ENCODE peak calls at places on chromosomes 13 and 19, in four cellular contexts. One of them, this sample, is unnamed.

GRCh38 chr19:35046461-35046860 is 4.9 kb downstream of the HPN start:
- DNase-seq in foreskin fibroblast: no peak
- DNase-seq in Calu3: no peak
- DNase-seq in HCT116: no peak
- DNase-seq in this sample: no peak

GRCh38 chr13:83987394-83987793 is 105.1 kb upstream of the SLITRK1 start:
- DNase-seq in Calu3: no peak
- DNase-seq in HCT116: no peak
- DNase-seq in foreskin fibroblast: no peak
- DNase-seq in this sample: no peak

GRCh38 chr13:21013682-21014038 is 47.7 kb downstream of the LATS2 start:
- DNase-seq in foreskin fibroblast: no peak
- DNase-seq in Calu3: no peak
- DNase-seq in HCT116: no peak
- DNase-seq in this sample: no peak

GRCh38 chr13:94716016-94716415 is 3.7 kb upstream of the SOX21 start:
- DNase-seq in Calu3: no peak
- DNase-seq in foreskin fibroblast: no peak
- DNase-seq in HCT116: no peak
- DNase-seq in this sample: no peak

GRCh38 chr13:79782541-79783216 is 301.7 kb downstream of the NDFIP2 start:
- DNase-seq in HCT116: no peak
- DNase-seq in foreskin fibroblast: peak
- DNase-seq in Calu3: peak
- DNase-seq in this sample: peak

GRCh38 chr13:50526771-50527567 is 316.5 kb downstream of the DLEU7 start:
- DNase-seq in foreskin fibroblast: no peak
- DNase-seq in HCT116: no peak
- DNase-seq in Calu3: no peak
- DNase-seq in this sample: no peak

GRCh38 chr13:54162069-54162468 is 1133.5 kb downstream of the OLFM4 start:
- DNase-seq in HCT116: no peak
- DNase-seq in Calu3: no peak
- DNase-seq in foreskin fibroblast: no peak
- DNase-seq in this sample: no peak

GRCh38 chr13:98576963-98577822 is at the start of gene STK24:
- DNase-seq in Calu3: peak
- DNase-seq in foreskin fibroblast: peak
- DNase-seq in HCT116: no peak
- DNase-seq in this sample: peak

GRCh38 chr19:50877338-50877737 is 4.1 kb downstream of the KLK2 start:
- DNase-seq in HCT116: no peak
- DNase-seq in foreskin fibroblast: no peak
- DNase-seq in Calu3: no peak
- DNase-seq in this sample: no peak

GRCh38 chr13:74978596-74978995 is 503.4 kb downstream of the TBC1D4 start:
- DNase-seq in HCT116: no peak
- DNase-seq in Calu3: no peak
- DNase-seq in foreskin fibroblast: peak
- DNase-seq in this sample: no peak

GRCh38 chr19:21568816-21569496 is 63.6 kb downstream of the ZNF429 start:
- DNase-seq in Calu3: no peak
- DNase-seq in HCT116: no peak
- DNase-seq in foreskin fibroblast: peak
- DNase-seq in this sample: peak

GRCh38 chr19:45428385-45429231 is 4.9 kb upstream of the ERCC1 start:
- DNase-seq in foreskin fibroblast: peak
- DNase-seq in HCT116: no peak
- DNase-seq in Calu3: peak
- DNase-seq in this sample: peak

GRCh38 chr19:48569814-48570213 is 17.8 kb downstream of the SULT2B1 start:
- DNase-seq in Calu3: no peak
- DNase-seq in HCT116: no peak
- DNase-seq in foreskin fibroblast: peak
- DNase-seq in this sample: peak

GRCh38 chr19:29860492-29860891 is 48.7 kb downstream of the CCNE1 start:
- DNase-seq in Calu3: no peak
- DNase-seq in HCT116: peak
- DNase-seq in foreskin fibroblast: no peak
- DNase-seq in this sample: no peak

GRCh38 chr13:110826861-110827672 is 87.8 kb downstream of the ANKRD10 start:
- DNase-seq in HCT116: no peak
- DNase-seq in foreskin fibroblast: no peak
- DNase-seq in Calu3: no peak
- DNase-seq in this sample: no peak

GRCh38 chr19:46728208-46728607 is 11.3 kb upstream of the PRKD2 start:
- DNase-seq in foreskin fibroblast: no peak
- DNase-seq in Calu3: no peak
- DNase-seq in HCT116: no peak
- DNase-seq in this sample: no peak

GRCh38 chr13:41520016-41520698 is 62.8 kb downstream of the RGCC start:
- DNase-seq in HCT116: no peak
- DNase-seq in Calu3: no peak
- DNase-seq in foreskin fibroblast: peak
- DNase-seq in this sample: no peak

GRCh38 chr19:722553-723101 is 13.9 kb downstream of the PALM start:
- DNase-seq in Calu3: no peak
- DNase-seq in HCT116: no peak
- DNase-seq in foreskin fibroblast: no peak
- DNase-seq in this sample: peak

GRCh38 chr13:40366119-40366518 is 300.3 kb downstream of the FOXO1 start:
- DNase-seq in HCT116: no peak
- DNase-seq in foreskin fibroblast: no peak
- DNase-seq in Calu3: no peak
- DNase-seq in this sample: no peak

GRCh38 chr13:110337287-110337686 is 30.2 kb downstream of the COL4A2 start:
- DNase-seq in HCT116: no peak
- DNase-seq in Calu3: no peak
- DNase-seq in foreskin fibroblast: no peak
- DNase-seq in this sample: no peak

GRCh38 chr13:76884167-76884566 is 2.0 kb downstream of the KCTD12 start:
- DNase-seq in HCT116: no peak
- DNase-seq in Calu3: peak
- DNase-seq in foreskin fibroblast: peak
- DNase-seq in this sample: peak

GRCh38 chr13:92804926-92805325 is 421.7 kb upstream of the GPC6 start:
- DNase-seq in Calu3: no peak
- DNase-seq in HCT116: no peak
- DNase-seq in foreskin fibroblast: peak
- DNase-seq in this sample: no peak

GRCh38 chr13:36981156-36981743 is 17.9 kb downstream of the ALG5 start:
- DNase-seq in HCT116: no peak
- DNase-seq in foreskin fibroblast: peak
- DNase-seq in Calu3: no peak
- DNase-seq in this sample: peak

GRCh38 chr19:49849433-49850220 is 1.3 kb upstream of the PTOV1 start:
- DNase-seq in Calu3: no peak
- DNase-seq in foreskin fibroblast: no peak
- DNase-seq in HCT116: no peak
- DNase-seq in this sample: no peak

GRCh38 chr13:67763316-67763715 is 533.2 kb upstream of the PCDH9 start:
- DNase-seq in Calu3: no peak
- DNase-seq in HCT116: no peak
- DNase-seq in foreskin fibroblast: no peak
- DNase-seq in this sample: no peak

GRCh38 chr19:35031072-35031881 is 1.0 kb downstream of the SCN1B start:
- DNase-seq in Calu3: no peak
- DNase-seq in foreskin fibroblast: peak
- DNase-seq in HCT116: no peak
- DNase-seq in this sample: peak

GRCh38 chr13:60679928-60680693 is 283.1 kb downstream of the TDRD3 start:
- DNase-seq in Calu3: no peak
- DNase-seq in HCT116: no peak
- DNase-seq in foreskin fibroblast: no peak
- DNase-seq in this sample: peak

GRCh38 chr19:38513762-38514167 is 80.3 kb downstream of the RYR1 start:
- DNase-seq in HCT116: no peak
- DNase-seq in foreskin fibroblast: no peak
- DNase-seq in Calu3: no peak
- DNase-seq in this sample: no peak

GRCh38 chr13:80840313-80840976 is 499.5 kb upstream of the SPRY2 start:
- DNase-seq in Calu3: no peak
- DNase-seq in foreskin fibroblast: peak
- DNase-seq in HCT116: no peak
- DNase-seq in this sample: peak

GRCh38 chr19:18211683-18212082 is 7.8 kb upstream of the RAB3A start:
- DNase-seq in foreskin fibroblast: no peak
- DNase-seq in HCT116: no peak
- DNase-seq in Calu3: no peak
- DNase-seq in this sample: no peak

GRCh38 chr19:18205180-18205915 is 1.5 kb upstream of the RAB3A start:
- DNase-seq in foreskin fibroblast: peak
- DNase-seq in Calu3: peak
- DNase-seq in HCT116: no peak
- DNase-seq in this sample: peak

GRCh38 chr19:18206018-18206417 is 2.2 kb upstream of the RAB3A start:
- DNase-seq in HCT116: no peak
- DNase-seq in Calu3: no peak
- DNase-seq in foreskin fibroblast: no peak
- DNase-seq in this sample: no peak

GRCh38 chr19:18204394-18205179 is 745 bp upstream of the RAB3A start:
- DNase-seq in foreskin fibroblast: no peak
- DNase-seq in HCT116: no peak
- DNase-seq in Calu3: peak
- DNase-seq in this sample: no peak

DNA sequence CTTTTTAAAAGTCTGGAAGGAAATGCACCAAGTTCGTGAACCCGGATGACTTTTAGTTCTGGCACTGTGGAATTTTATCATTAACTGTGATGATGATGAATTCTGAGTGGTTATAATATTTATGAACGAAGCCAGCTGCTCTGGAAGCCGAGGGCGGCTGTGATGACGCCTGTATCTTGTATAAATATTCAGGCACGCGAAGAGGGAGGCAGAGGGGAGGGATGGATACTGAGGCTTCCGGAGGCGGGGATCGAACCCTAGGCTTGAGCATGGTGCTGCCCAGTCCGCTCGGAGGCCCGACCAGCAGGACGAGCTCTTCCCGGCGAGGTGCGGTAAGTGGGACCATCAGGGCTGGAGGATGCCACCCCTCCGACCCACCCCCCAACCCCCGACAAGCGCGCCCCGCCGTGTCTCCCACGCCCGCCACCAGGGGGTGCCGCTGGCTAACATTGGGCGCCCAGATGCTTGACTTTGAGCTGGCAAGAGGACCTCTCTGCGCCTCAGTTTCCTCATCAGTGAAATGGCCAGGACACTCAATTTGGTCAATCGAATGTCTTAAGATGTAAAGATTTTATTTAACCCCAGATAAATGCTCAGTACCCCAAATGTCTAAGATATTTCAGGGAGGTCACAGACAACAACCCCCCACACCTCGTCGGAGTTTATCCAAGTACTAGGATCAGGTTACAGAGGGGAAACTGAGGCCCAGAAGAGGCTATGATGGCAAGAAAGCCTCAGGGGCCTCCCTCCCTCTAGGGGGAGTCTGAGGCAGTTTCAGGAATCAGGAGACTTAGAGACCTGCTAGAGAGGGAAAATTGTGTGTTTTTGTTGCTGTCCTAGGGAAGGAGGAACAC is 4.5 kb upstream of the RAB3A start:
- DNase-seq in foreskin fibroblast: peak
- DNase-seq in Calu3: peak
- DNase-seq in HCT116: no peak
- DNase-seq in this sample: peak
- TF ChIP-seq CTCF in foreskin fibroblast: peak
- TF ChIP-seq CTCF in Calu3: peak
- TF ChIP-seq CTCF in HCT116: peak
- TF ChIP-seq CTCF in this sample: peak

GRCh38 chr19:10074153-10074552 is 12.0 kb upstream of the SHFL start:
- DNase-seq in HCT116: peak
- DNase-seq in Calu3: peak
- DNase-seq in foreskin fibroblast: peak
- DNase-seq in this sample: peak
- TF ChIP-seq CTCF in HCT116: peak
- TF ChIP-seq CTCF in Calu3: peak
- TF ChIP-seq CTCF in foreskin fibroblast: peak
- TF ChIP-seq CTCF in this sample: peak

DNA sequence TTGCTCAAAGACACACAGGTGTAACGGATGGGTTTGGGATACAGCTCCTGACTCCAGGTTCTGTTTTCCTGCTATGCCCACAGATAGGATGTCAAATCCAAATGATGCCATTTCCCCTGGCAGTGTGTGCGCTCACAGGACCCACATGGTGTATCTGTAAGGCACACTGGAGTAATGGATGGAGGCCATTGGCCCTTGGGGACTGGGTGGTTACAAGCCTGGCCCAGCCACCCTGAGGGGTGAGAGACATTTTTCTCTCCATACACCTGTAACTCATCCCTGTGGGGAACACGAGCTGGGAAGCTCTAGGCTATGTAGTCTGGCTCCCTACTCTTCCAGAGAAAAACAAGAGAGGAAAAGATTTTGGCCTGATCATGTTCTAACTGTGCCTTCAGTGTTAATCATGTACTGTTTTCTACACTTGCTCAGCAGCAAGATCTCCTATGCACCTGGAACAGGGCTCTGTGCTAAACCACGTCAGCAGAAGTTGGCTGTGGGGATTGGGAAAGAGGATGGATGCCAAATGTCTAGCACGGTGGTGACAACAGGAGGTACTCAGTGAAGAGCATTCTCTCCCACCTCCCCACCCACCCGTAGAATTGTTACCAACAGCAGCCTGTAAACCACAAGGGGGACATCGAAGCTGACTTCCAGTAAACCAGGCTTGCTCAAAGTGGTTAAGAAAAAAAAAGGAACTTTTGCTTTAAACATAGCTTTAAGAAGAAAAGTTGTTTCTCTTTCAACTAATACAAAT is 237.0 kb downstream of the LACC1 start:
- DNase-seq in Calu3: no peak
- DNase-seq in foreskin fibroblast: peak
- DNase-seq in HCT116: no peak
- DNase-seq in this sample: peak
- TF ChIP-seq CTCF in Calu3: no peak
- TF ChIP-seq CTCF in foreskin fibroblast: no peak
- TF ChIP-seq CTCF in HCT116: no peak
- TF ChIP-seq CTCF in this sample: peak

GRCh38 chr19:31249217-31249616 is 100.0 kb downstream of the TSHZ3 start:
- DNase-seq in Calu3: no peak
- DNase-seq in HCT116: no peak
- DNase-seq in foreskin fibroblast: no peak
- DNase-seq in this sample: no peak
- TF ChIP-seq CTCF in Calu3: no peak
- TF ChIP-seq CTCF in HCT116: no peak
- TF ChIP-seq CTCF in foreskin fibroblast: peak
- TF ChIP-seq CTCF in this sample: peak

GRCh38 chr13:106867249-106867648 is 299.3 kb upstream of the ARGLU1 start:
- DNase-seq in Calu3: no peak
- DNase-seq in HCT116: no peak
- DNase-seq in foreskin fibroblast: peak
- DNase-seq in this sample: no peak
- TF ChIP-seq CTCF in Calu3: no peak
- TF ChIP-seq CTCF in HCT116: no peak
- TF ChIP-seq CTCF in foreskin fibroblast: no peak
- TF ChIP-seq CTCF in this sample: no peak

GRCh38 chr13:25980255-25980654 is 71.6 kb downstream of the SHISA2 start:
- DNase-seq in HCT116: peak
- DNase-seq in foreskin fibroblast: no peak
- DNase-seq in Calu3: peak
- DNase-seq in this sample: peak
- TF ChIP-seq CTCF in HCT116: peak
- TF ChIP-seq CTCF in foreskin fibroblast: peak
- TF ChIP-seq CTCF in Calu3: no peak
- TF ChIP-seq CTCF in this sample: peak

This sample was measured in cardiac fibroblast.